ENCODE peak calls at places on chromosomes 6 and 20, in four cellular contexts. K is adrenal gland, X is mucosa of descending colon, G is left ventricle myocardium inferior. J is an unnamed sample.

GRCh38 chr6:76852776-76853175 is 610.5 kb downstream of the HTR1B start:
- DNase-seq in X (no peak), K (no peak), G (no peak), J (no peak)

GRCh38 chr20:56343861-56344381 is 14.9 kb upstream of the FAM210B start:
- DNase-seq in X (peak), G (no peak), K (peak), J (no peak)

GRCh38 chr6:63180367-63180766 is 30.9 kb upstream of the FKBP1C start:
- DNase-seq in G (no peak), X (no peak), K (no peak), J (no peak)

GRCh38 chr6:33696538-33697518 is 14.7 kb downstream of the UQCC2 start:
- DNase-seq in G (peak), X (no peak), K (peak), J (no peak)

GRCh38 chr6:37429352-37429750 is 3.7 kb upstream of the CMTR1 start:
- DNase-seq in K (no peak), X (no peak), G (no peak), J (no peak)

GRCh38 chr6:17923401-17923863 is 64.0 kb downstream of the KIF13A start:
- DNase-seq in K (no peak), G (no peak), X (no peak), J (no peak)

GRCh38 chr6:19616022-19616421 is 221.1 kb upstream of the ID4 start:
- DNase-seq in K (no peak), X (no peak), G (no peak), J (no peak)

GRCh38 chr6:85569323-85569722 is 24.3 kb downstream of the SNX14 start:
- DNase-seq in K (no peak), G (no peak), X (no peak), J (no peak)

GRCh38 chr20:24658920-24659660 is 189.7 kb downstream of the SYNDIG1 start:
- DNase-seq in X (no peak), G (peak), K (no peak), J (no peak)

GRCh38 chr6:139708342-139709199 is 334.1 kb upstream of the CITED2 start:
- DNase-seq in X (no peak), G (no peak), K (peak), J (peak)

GRCh38 chr6:71852951-71853350 is 33.4 kb upstream of the RIMS1 start:
- DNase-seq in K (no peak), G (no peak), X (no peak), J (no peak)

GRCh38 chr6:31272856-31273626 is 1.1 kb upstream of the HLA-C start:
- DNase-seq in X (peak), G (no peak), K (no peak), J (no peak)

GRCh38 chr6:41374618-41375590 is 39.5 kb downstream of the NCR2 start:
- DNase-seq in X (no peak), K (no peak), G (no peak), J (no peak)

GRCh38 chr6:149846321-149846720 is 17.8 kb downstream of the LRP11 start:
- DNase-seq in X (no peak), G (no peak), K (peak), J (no peak)

GRCh38 chr6:42340516-42340915 is 111.2 kb downstream of the TRERF1 start:
- DNase-seq in K (no peak), G (no peak), X (no peak), J (no peak)

GRCh38 chr6:7960848-7961247 is 50.3 kb upstream of the TXNDC5 start:
- DNase-seq in X (no peak), K (no peak), G (no peak), J (no peak)

GRCh38 chr6:28802417-28803336 is 121.1 kb downstream of the TRIM27 start:
- DNase-seq in X (no peak), G (no peak), K (no peak), J (no peak)

GRCh38 chr6:128463942-128464341 is 56.5 kb downstream of the PTPRK start:
- DNase-seq in K (no peak), X (no peak), G (no peak), J (no peak)

GRCh38 chr20:47544240-47544639 is 42.6 kb downstream of the NCOA3 start:
- DNase-seq in X (no peak), K (no peak), G (no peak), J (no peak)

GRCh38 chr20:45835230-45836224 is 1.9 kb downstream of the SNX21 start:
- DNase-seq in K (peak), G (peak), X (peak), J (no peak)

GRCh38 chr6:169086020-169086419 is 167.6 kb downstream of the THBS2 start:
- DNase-seq in X (no peak), K (no peak), G (no peak), J (no peak)

GRCh38 chr6:52115891-52116604 is 28.6 kb upstream of the PKHD1 start:
- DNase-seq in K (no peak), X (peak), G (no peak), J (peak)

GRCh38 chr6:5511924-5512323 is 250.6 kb downstream of the FARS2 start:
- DNase-seq in X (no peak), K (peak), G (no peak), J (no peak)

GRCh38 chr20:58597021-58597940 is 53.8 kb upstream of the STX16 start:
- DNase-seq in K (no peak), G (peak), X (peak), J (peak)

GRCh38 chr6:90472716-90473115 is 114.2 kb downstream of the MAP3K7 start:
- DNase-seq in G (no peak), K (no peak), X (no peak), J (no peak)

GRCh38 chr6:39834278-39834677 is 42.1 kb downstream of the DAAM2 start:
- DNase-seq in K (no peak), X (no peak), G (no peak), J (no peak)

GRCh38 chr6:128118401-128118800 is 217.5 kb upstream of the THEMIS start:
- DNase-seq in X (no peak), G (no peak), K (no peak), J (no peak)

DNA sequence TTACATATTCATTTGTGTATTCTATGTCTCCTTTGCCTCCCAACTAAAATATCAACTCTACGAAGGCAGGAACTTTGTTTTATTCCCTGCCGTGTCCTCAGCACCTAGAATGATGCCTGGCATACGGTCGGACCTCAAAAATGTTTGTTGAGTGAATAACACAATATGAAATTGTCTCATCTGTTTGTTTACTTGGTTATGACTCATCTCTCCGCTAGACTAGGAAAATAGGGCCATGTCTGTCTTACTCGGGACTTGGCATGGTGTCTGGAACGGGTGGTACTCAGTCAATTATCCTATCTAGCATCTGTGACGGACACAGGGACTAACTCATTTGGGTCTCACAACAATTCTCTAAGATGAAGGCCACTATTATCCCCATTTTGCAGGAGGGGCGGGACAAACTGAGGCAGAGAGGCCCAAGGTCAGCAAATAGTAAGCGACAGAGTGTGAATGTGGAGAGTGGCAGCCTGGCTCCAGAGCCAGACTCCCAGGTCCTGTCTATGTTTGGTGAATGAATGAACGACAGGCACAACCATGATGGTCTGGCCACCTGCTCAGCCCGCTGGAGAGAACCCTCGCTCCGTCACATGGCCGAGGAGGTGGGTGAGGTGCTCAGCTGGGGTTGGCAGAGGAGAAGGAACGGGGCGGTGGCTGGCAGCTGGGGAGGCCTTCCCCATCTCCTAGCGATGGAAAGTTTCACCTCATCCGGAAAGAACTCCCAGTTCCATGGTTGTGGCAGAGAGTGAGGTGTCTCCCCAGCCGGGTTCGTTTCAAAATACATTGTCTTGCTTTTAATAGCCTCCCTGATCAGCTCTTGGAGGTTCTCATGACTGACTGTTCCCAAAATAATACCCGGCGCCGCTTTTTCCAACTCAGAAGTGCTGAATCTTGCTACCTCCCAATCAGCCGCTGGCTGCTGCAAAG is 27.6 kb upstream of the NFATC2 start:
- DNase-seq in K (no peak), G (peak), X (no peak), J (no peak)
- H3K4me3 ChIP-seq in K (no peak), G (peak), X (no peak), J (no peak)

GRCh38 chr6:75437451-75438185 is 56.0 kb downstream of the FILIP1 start:
- DNase-seq in X (no peak), K (no peak), G (no peak), J (no peak)

GRCh38 chr6:75436869-75437268 is 56.7 kb downstream of the FILIP1 start:
- DNase-seq in K (peak), G (peak), X (peak), J (peak)

GRCh38 chr6:75438186-75438880 is 55.3 kb downstream of the FILIP1 start:
- DNase-seq in K (no peak), G (no peak), X (no peak), J (no peak)
- H3K4me3 ChIP-seq in K (no peak), G (peak), X (no peak), J (no peak)

GRCh38 chr20:6122111-6122872 is 538 bp downstream of the FERMT1 start:
- DNase-seq in G (no peak), K (no peak), X (peak), J (peak)
- H3K4me3 ChIP-seq in G (peak), K (peak), X (peak), J (peak)

GRCh38 chr6:35385457-35386202 is 43.3 kb downstream of the PPARD start:
- DNase-seq in G (peak), K (no peak), X (peak), J (peak)

GRCh38 chr6:35378281-35378680 is 35.9 kb downstream of the PPARD start:
- DNase-seq in K (no peak), X (no peak), G (no peak), J (no peak)

GRCh38 chr6:35382015-35382414 is 39.7 kb downstream of the PPARD start:
- DNase-seq in K (no peak), X (no peak), G (no peak), J (no peak)

GRCh38 chr6:35377002-35377401 is 34.6 kb downstream of the PPARD start:
- DNase-seq in G (no peak), X (no peak), K (no peak), J (no peak)

GRCh38 chr6:35381132-35381531 is 38.8 kb downstream of the PPARD start:
- DNase-seq in G (no peak), K (no peak), X (no peak), J (no peak)
- H3K4me3 ChIP-seq in G (no peak), K (no peak), X (no peak), J (no peak)

DNA sequence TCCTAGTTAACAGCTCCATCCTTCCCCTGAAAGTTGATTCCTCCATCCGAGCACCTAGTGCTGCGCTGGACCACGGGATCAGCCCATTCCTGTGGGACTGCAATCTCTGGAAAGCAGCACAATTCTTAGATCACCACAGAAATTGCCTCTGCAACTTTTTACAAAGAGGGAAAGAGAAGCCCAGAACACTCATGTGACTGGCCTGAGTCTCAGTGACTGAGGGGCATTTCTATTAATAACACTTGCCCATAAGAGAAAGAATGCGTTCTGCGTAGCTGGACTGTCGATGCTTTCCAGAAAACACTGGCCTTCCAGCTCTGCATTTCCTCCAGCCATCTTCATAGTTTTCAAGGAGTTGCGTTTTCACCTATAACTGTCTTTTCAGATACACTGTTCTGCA is 18.3 kb downstream of the MPC1 start:
- DNase-seq in X (no peak), K (no peak), G (no peak), J (no peak)
- H3K4me3 ChIP-seq in X (no peak), K (no peak), G (peak), J (no peak)

DNA sequence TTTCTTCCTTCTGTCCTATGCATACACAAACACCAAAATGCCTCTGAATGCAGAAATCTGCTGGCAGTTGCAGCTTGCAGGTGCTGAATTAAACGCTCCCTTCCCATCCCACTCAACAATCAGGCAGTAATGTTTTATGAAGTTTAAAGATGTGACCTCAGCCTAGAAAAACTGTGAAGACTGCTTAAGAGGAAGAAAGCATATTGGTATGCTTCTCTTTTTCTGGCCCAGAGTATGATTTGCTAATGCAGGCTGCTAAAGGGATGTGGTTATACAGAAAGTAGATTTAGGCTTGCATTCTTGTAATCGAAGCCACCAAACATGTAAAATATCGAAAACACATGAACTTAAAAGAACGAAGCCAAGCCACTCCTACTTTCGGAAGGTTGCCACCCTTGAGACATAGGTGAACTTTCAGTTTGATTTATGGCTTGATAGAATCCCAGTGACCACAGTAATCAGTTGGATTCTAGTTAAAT is 40.8 kb downstream of the MAP3K5 start:
- DNase-seq in X (peak), G (no peak), K (no peak), J (peak)
- H3K4me3 ChIP-seq in X (no peak), G (no peak), K (no peak), J (no peak)

DNA sequence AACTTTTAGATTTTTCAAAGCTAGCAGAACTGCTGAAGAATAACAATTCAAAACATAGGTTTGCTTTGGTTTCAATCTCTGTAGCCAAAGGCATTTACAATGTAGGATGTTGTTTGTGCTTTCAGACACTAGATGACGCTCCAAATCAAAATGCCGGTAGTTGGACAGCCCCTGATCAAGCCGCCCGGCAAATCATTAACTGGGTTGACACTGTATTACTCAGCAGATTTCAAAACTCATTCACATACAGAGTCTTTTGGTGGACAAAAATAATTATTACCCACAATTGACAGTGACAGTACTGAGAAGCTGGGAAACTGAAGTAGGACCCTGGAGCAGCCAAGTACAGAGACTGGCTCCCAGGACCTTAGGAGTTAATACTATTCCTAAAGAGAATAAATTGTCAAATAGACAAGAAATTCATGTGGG is 21.3 kb upstream of the HFE start:
- DNase-seq in G (no peak), K (peak), X (peak), J (peak)
- H3K4me3 ChIP-seq in G (no peak), K (no peak), X (no peak), J (no peak)

GRCh38 chr20:62603021-62603906 is 39.0 kb upstream of the SLCO4A1 start:
- DNase-seq in K (peak), G (peak), X (peak), J (peak)
- H3K4me3 ChIP-seq in K (no peak), G (no peak), X (no peak), J (no peak)

DNA sequence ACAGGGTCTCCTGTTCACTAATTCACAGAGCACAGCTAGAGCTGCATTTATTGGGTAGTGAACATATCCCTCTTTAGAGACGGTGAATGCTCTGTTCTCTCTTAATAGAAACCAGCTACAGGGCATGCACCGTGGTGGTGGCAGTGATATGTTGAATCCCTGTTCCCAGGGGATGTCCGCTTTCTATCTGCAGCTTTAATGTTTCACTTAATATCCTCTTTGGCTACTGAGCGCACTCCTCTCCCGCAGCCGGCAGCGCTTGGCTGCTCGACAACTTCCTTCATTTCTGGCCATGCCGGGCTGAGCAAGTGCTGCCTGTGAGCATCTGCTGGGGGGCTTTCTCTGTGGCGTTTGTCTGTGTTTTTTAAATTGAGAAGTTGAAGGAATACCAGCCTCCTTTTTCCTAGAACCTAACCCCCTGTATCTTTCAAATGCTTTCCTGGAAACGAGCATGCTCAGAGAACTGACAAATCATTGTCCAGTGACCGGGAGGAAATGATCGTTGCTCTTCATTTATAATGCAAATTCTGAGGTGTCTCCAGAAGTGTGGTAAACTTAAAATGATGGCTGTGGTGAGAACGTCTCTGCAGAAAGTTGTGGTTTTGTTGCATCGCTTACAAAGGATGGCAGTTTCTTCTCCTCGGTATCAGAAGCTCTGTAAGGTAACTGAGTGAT is 297.9 kb downstream of the UTRN start:
- DNase-seq in G (peak), K (peak), X (peak), J (peak)
- H3K4me3 ChIP-seq in G (peak), K (no peak), X (no peak), J (peak)

J was measured in colonic mucosa.